ENCODE peak calls at places on chromosomes 12 and 14, in eight cellular contexts. One of them, this sample, is unnamed.

GRCh38 chr14:104467641-104468040 is 111.9 kb upstream of the C14orf180 start:
- DNase-seq in nephron progenitor cell: no peak
- DNase-seq in HT1080: no peak
- DNase-seq in GM04504: no peak
- DNase-seq in sigmoid colon: peak
- DNase-seq in ecto neural progenitor cell: no peak
- DNase-seq in Right ventricle myocardium superior: no peak
- DNase-seq in T-cell: no peak
- DNase-seq in this sample: no peak

GRCh38 chr12:43676183-43676813 is 82.3 kb downstream of the PUS7L start:
- DNase-seq in sigmoid colon: no peak
- DNase-seq in Right ventricle myocardium superior: no peak
- DNase-seq in ecto neural progenitor cell: no peak
- DNase-seq in HT1080: peak
- DNase-seq in nephron progenitor cell: no peak
- DNase-seq in GM04504: no peak
- DNase-seq in T-cell: no peak
- DNase-seq in this sample: peak

GRCh38 chr14:49679271-49679670 is 8.7 kb downstream of the POLE2 start:
- DNase-seq in nephron progenitor cell: no peak
- DNase-seq in GM04504: no peak
- DNase-seq in ecto neural progenitor cell: no peak
- DNase-seq in T-cell: no peak
- DNase-seq in HT1080: peak
- DNase-seq in Right ventricle myocardium superior: no peak
- DNase-seq in sigmoid colon: no peak
- DNase-seq in this sample: no peak

GRCh38 chr12:90074086-90074485 is 365.4 kb upstream of the ATP2B1 start:
- DNase-seq in Right ventricle myocardium superior: no peak
- DNase-seq in sigmoid colon: no peak
- DNase-seq in HT1080: no peak
- DNase-seq in T-cell: no peak
- DNase-seq in nephron progenitor cell: no peak
- DNase-seq in ecto neural progenitor cell: no peak
- DNase-seq in GM04504: no peak
- DNase-seq in this sample: no peak

GRCh38 chr12:13082866-13083265 is 20.6 kb downstream of the GSG1 start:
- DNase-seq in T-cell: no peak
- DNase-seq in GM04504: no peak
- DNase-seq in nephron progenitor cell: no peak
- DNase-seq in Right ventricle myocardium superior: no peak
- DNase-seq in ecto neural progenitor cell: no peak
- DNase-seq in HT1080: no peak
- DNase-seq in sigmoid colon: no peak
- DNase-seq in this sample: no peak

GRCh38 chr12:51124504-51124903 is 41.1 kb upstream of the CSRNP2 start:
- DNase-seq in GM04504: no peak
- DNase-seq in nephron progenitor cell: no peak
- DNase-seq in T-cell: no peak
- DNase-seq in sigmoid colon: no peak
- DNase-seq in HT1080: no peak
- DNase-seq in ecto neural progenitor cell: no peak
- DNase-seq in Right ventricle myocardium superior: no peak
- DNase-seq in this sample: no peak

GRCh38 chr12:46391630-46392029 is 19.1 kb upstream of the SLC38A2 start:
- DNase-seq in ecto neural progenitor cell: no peak
- DNase-seq in Right ventricle myocardium superior: no peak
- DNase-seq in nephron progenitor cell: no peak
- DNase-seq in T-cell: no peak
- DNase-seq in HT1080: no peak
- DNase-seq in GM04504: no peak
- DNase-seq in sigmoid colon: no peak
- DNase-seq in this sample: no peak

GRCh38 chr14:30443368-30444007 is 115.5 kb upstream of the G2E3 start:
- DNase-seq in T-cell: no peak
- DNase-seq in HT1080: peak
- DNase-seq in GM04504: peak
- DNase-seq in ecto neural progenitor cell: no peak
- DNase-seq in nephron progenitor cell: no peak
- DNase-seq in Right ventricle myocardium superior: no peak
- DNase-seq in sigmoid colon: no peak
- DNase-seq in this sample: no peak

GRCh38 chr12:93378373-93379310 is 917 bp downstream of the NUDT4 start:
- DNase-seq in nephron progenitor cell: peak
- DNase-seq in GM04504: peak
- DNase-seq in sigmoid colon: peak
- DNase-seq in Right ventricle myocardium superior: no peak
- DNase-seq in ecto neural progenitor cell: peak
- DNase-seq in T-cell: peak
- DNase-seq in HT1080: peak
- DNase-seq in this sample: peak

GRCh38 chr12:64494998-64495729 is 43.2 kb downstream of the TBK1 start:
- DNase-seq in ecto neural progenitor cell: no peak
- DNase-seq in HT1080: no peak
- DNase-seq in GM04504: no peak
- DNase-seq in nephron progenitor cell: no peak
- DNase-seq in Right ventricle myocardium superior: no peak
- DNase-seq in sigmoid colon: no peak
- DNase-seq in T-cell: no peak
- DNase-seq in this sample: no peak

GRCh38 chr12:2829275-2829674 is 5.6 kb downstream of the NRIP2 start:
- DNase-seq in nephron progenitor cell: no peak
- DNase-seq in GM04504: no peak
- DNase-seq in Right ventricle myocardium superior: no peak
- DNase-seq in ecto neural progenitor cell: no peak
- DNase-seq in T-cell: no peak
- DNase-seq in sigmoid colon: no peak
- DNase-seq in HT1080: no peak
- DNase-seq in this sample: no peak

GRCh38 chr14:99754141-99755067 is 38.8 kb upstream of the EML1 start:
- DNase-seq in T-cell: no peak
- DNase-seq in HT1080: no peak
- DNase-seq in ecto neural progenitor cell: no peak
- DNase-seq in sigmoid colon: peak
- DNase-seq in Right ventricle myocardium superior: peak
- DNase-seq in nephron progenitor cell: no peak
- DNase-seq in GM04504: no peak
- DNase-seq in this sample: no peak

GRCh38 chr14:68819260-68819691 is 26.4 kb upstream of the ZFP36L1 start:
- DNase-seq in Right ventricle myocardium superior: peak
- DNase-seq in ecto neural progenitor cell: peak
- DNase-seq in nephron progenitor cell: peak
- DNase-seq in GM04504: no peak
- DNase-seq in T-cell: no peak
- DNase-seq in HT1080: peak
- DNase-seq in sigmoid colon: peak
- DNase-seq in this sample: no peak

GRCh38 chr12:48189331-48190125 is 6.1 kb downstream of the CCDC184 start:
- DNase-seq in Right ventricle myocardium superior: no peak
- DNase-seq in T-cell: peak
- DNase-seq in ecto neural progenitor cell: peak
- DNase-seq in nephron progenitor cell: peak
- DNase-seq in GM04504: peak
- DNase-seq in sigmoid colon: peak
- DNase-seq in HT1080: peak
- DNase-seq in this sample: peak

GRCh38 chr12:118979763-118980406 is 1.5 kb upstream of the SRRM4 start:
- DNase-seq in Right ventricle myocardium superior: peak
- DNase-seq in ecto neural progenitor cell: peak
- DNase-seq in nephron progenitor cell: peak
- DNase-seq in GM04504: peak
- DNase-seq in sigmoid colon: no peak
- DNase-seq in HT1080: peak
- DNase-seq in T-cell: no peak
- DNase-seq in this sample: peak

GRCh38 chr12:125797421-125798175 is 732.4 kb downstream of the AACS start:
- DNase-seq in sigmoid colon: no peak
- DNase-seq in Right ventricle myocardium superior: no peak
- DNase-seq in nephron progenitor cell: no peak
- DNase-seq in HT1080: no peak
- DNase-seq in T-cell: no peak
- DNase-seq in GM04504: no peak
- DNase-seq in ecto neural progenitor cell: no peak
- DNase-seq in this sample: no peak

GRCh38 chr12:8914716-8915526 is 612 bp downstream of the PHC1 start:
- DNase-seq in ecto neural progenitor cell: peak
- DNase-seq in Right ventricle myocardium superior: peak
- DNase-seq in T-cell: peak
- DNase-seq in nephron progenitor cell: peak
- DNase-seq in sigmoid colon: peak
- DNase-seq in GM04504: no peak
- DNase-seq in HT1080: peak
- DNase-seq in this sample: peak

GRCh38 chr14:31291210-31291609 is 83.6 kb upstream of the HECTD1 start:
- DNase-seq in HT1080: no peak
- DNase-seq in T-cell: no peak
- DNase-seq in ecto neural progenitor cell: no peak
- DNase-seq in GM04504: no peak
- DNase-seq in Right ventricle myocardium superior: no peak
- DNase-seq in nephron progenitor cell: no peak
- DNase-seq in sigmoid colon: no peak
- DNase-seq in this sample: no peak

GRCh38 chr12:16189849-16190248 is 87.6 kb downstream of the SLC15A5 start:
- DNase-seq in HT1080: peak
- DNase-seq in Right ventricle myocardium superior: no peak
- DNase-seq in GM04504: no peak
- DNase-seq in nephron progenitor cell: no peak
- DNase-seq in ecto neural progenitor cell: no peak
- DNase-seq in T-cell: no peak
- DNase-seq in sigmoid colon: no peak
- DNase-seq in this sample: no peak

This sample was measured in glutamatergic neuron.